ENCODE peak calls at places on chromosomes 3 and 15, in six cellular contexts. W, K, Q, E, B and Y are unnamed samples.

GRCh38 chr15:48856947-48857346 is 21.0 kb upstream of the EID1 start:
- DNase-seq in Q (no peak), K (no peak), W (no peak), E (no peak), B (no peak), Y (no peak)

GRCh38 chr3:67648229-67648628 is 6.2 kb downstream of the SUCLG2 start:
- DNase-seq in W (no peak), B (no peak), K (no peak), E (no peak), Q (no peak), Y (no peak)

GRCh38 chr3:19886404-19886803 is 47.6 kb downstream of the EFHB start:
- DNase-seq in B (no peak), K (no peak), E (no peak), W (no peak), Q (no peak), Y (no peak)

GRCh38 chr3:45783667-45784066 is 12.7 kb downstream of the SLC6A20 start:
- DNase-seq in Q (no peak), K (no peak), W (no peak), B (no peak), E (no peak), Y (no peak)

GRCh38 chr3:105459566-105460290 is 93.0 kb downstream of the ALCAM start:
- DNase-seq in B (no peak), E (no peak), Q (no peak), W (no peak), K (no peak), Y (no peak)

GRCh38 chr15:78727561-78727960 is 83.7 kb downstream of the ADAMTS7 start:
- DNase-seq in Q (no peak), W (no peak), E (no peak), K (no peak), B (no peak), Y (no peak)

GRCh38 chr15:48584090-48584831 is 61.2 kb downstream of the FBN1 start:
- DNase-seq in W (no peak), Q (no peak), B (no peak), E (no peak), K (no peak), Y (no peak)

GRCh38 chr3:39900462-39901002 is 91.1 kb downstream of the MYRIP start:
- DNase-seq in K (no peak), E (no peak), W (no peak), B (no peak), Q (no peak), Y (no peak)

GRCh38 chr15:67509918-67510317 is 11.0 kb upstream of the C15orf61 start:
- DNase-seq in W (no peak), Q (no peak), B (no peak), E (no peak), K (no peak), Y (no peak)

GRCh38 chr3:114112696-114113095 is 56.2 kb downstream of the QTRT2 start:
- DNase-seq in W (no peak), B (no peak), Q (no peak), K (no peak), E (no peak), Y (no peak)